ENCODE peak calls at places on chromosomes 5 and 9, in ten cellular contexts. B is HCT116, H is GM23338, Q is PC-9, O is MM.1S, G is GM23248, L is PC-3, S is hepatocyte, E is Karpas-422, I is SK-N-SH. Z is an unnamed sample. For H3K9me2, the result is how much of the 10 kb centered on the place peaks cover.

GRCh38 chr5:61625682-61626620 is 293.9 kb downstream of the ZSWIM6 start:
- DNase-seq in B (no peak), H (peak), Q (peak), O (peak), G (peak), L (no peak), S (peak), E (no peak), I (no peak), Z (no peak)

GRCh38 chr5:51185985-51186384 is 197.3 kb upstream of the ISL1 start:
- DNase-seq in B (no peak), H (peak), Q (no peak), O (no peak), G (no peak), L (no peak), S (no peak), E (no peak), I (peak), Z (no peak)

GRCh38 chr5:79827159-79827562 is 137.5 kb downstream of the CMYA5 start:
- DNase-seq in B (no peak), H (no peak), Q (no peak), O (no peak), G (no peak), L (no peak), S (no peak), E (no peak), I (no peak), Z (no peak)

GRCh38 chr5:43484049-43484849 is 584 bp upstream of the TMEM267 start:
- DNase-seq in B (peak), H (peak), Q (peak), O (peak), G (peak), L (peak), S (peak), E (peak), I (peak), Z (peak)

GRCh38 chr5:57686806-57687205 is 204.2 kb upstream of the ACTBL2 start:
- DNase-seq in B (no peak), H (no peak), Q (no peak), O (no peak), G (no peak), L (no peak), S (no peak), E (no peak), I (no peak), Z (no peak)

GRCh38 chr5:80156156-80156555 is 99.7 kb downstream of the SERINC5 start:
- DNase-seq in B (no peak), H (no peak), Q (no peak), O (no peak), G (no peak), L (no peak), S (no peak), E (no peak), I (no peak), Z (no peak)

GRCh38 chr9:111399772-111400563 is 69.9 kb upstream of the OR2K2 start:
- DNase-seq in B (peak), H (peak), Q (peak), O (peak), G (peak), L (peak), S (peak), E (peak), I (peak), Z (peak)

GRCh38 chr5:122937914-122938313 is 92.5 kb downstream of the SNX24 start:
- DNase-seq in B (no peak), H (peak), Q (no peak), O (no peak), G (no peak), L (no peak), S (no peak), E (no peak), I (no peak), Z (no peak)

GRCh38 chr5:151483647-151484046 is 36.2 kb downstream of the SLC36A1 start:
- DNase-seq in B (no peak), H (no peak), Q (no peak), O (no peak), G (no peak), L (no peak), S (no peak), E (no peak), I (peak), Z (no peak)

GRCh38 chr5:135235551-135236100 is 163.4 kb downstream of the MACROH2A1 start:
- DNase-seq in B (no peak), H (no peak), Q (no peak), O (no peak), G (no peak), L (no peak), S (no peak), E (no peak), I (no peak), Z (no peak)

GRCh38 chr9:130186839-130187522 is 14.8 kb downstream of the NCS1 start:
- DNase-seq in B (peak), H (peak), Q (peak), O (no peak), G (peak), L (peak), S (peak), E (no peak), I (peak), Z (no peak)

GRCh38 chr9:105639936-105640335 is 22.3 kb upstream of the TAL2 start:
- DNase-seq in B (no peak), H (no peak), Q (no peak), O (no peak), G (no peak), L (no peak), S (no peak), E (peak), I (no peak), Z (no peak)

GRCh38 chr5:142000709-142001484 is 11.9 kb downstream of the GNPDA1 start:
- DNase-seq in B (no peak), H (peak), Q (no peak), O (no peak), G (peak), L (peak), S (no peak), E (peak), I (no peak), Z (no peak)

GRCh38 chr5:56206126-56206525 is 27.0 kb downstream of the ANKRD55 start:
- DNase-seq in B (no peak), H (no peak), Q (no peak), O (no peak), G (peak), L (peak), S (no peak), E (no peak), I (no peak), Z (no peak)

GRCh38 chr5:73419414-73420390 is 28.9 kb downstream of the FOXD1 start:
- DNase-seq in B (no peak), H (peak), Q (no peak), O (no peak), G (peak), L (no peak), S (peak), E (no peak), I (peak), Z (no peak)

GRCh38 chr5:41334758-41335157 is 121.4 kb upstream of the C6 start:
- DNase-seq in B (no peak), H (peak), Q (no peak), O (no peak), G (peak), L (no peak), S (peak), E (no peak), I (no peak), Z (no peak)

GRCh38 chr5:39639618-39640078 is 214.9 kb upstream of the DAB2 start:
- DNase-seq in B (no peak), H (no peak), Q (no peak), O (no peak), G (peak), L (peak), S (no peak), E (no peak), I (no peak), Z (no peak)

GRCh38 chr9:111957856-111958631 is 61.4 kb downstream of the UGCG start:
- DNase-seq in B (no peak), H (no peak), Q (peak), O (no peak), G (peak), L (peak), S (peak), E (peak), I (no peak), Z (peak)

GRCh38 chr5:17381926-17382325 is 116.1 kb upstream of the TAF11L2 start:
- DNase-seq in B (no peak), H (no peak), Q (no peak), O (no peak), G (no peak), L (no peak), S (no peak), E (no peak), I (no peak), Z (peak)

GRCh38 chr9:20243866-20244647 is 378.2 kb downstream of the MLLT3 start:
- DNase-seq in B (no peak), H (no peak), Q (no peak), O (no peak), G (no peak), L (no peak), S (no peak), E (peak), I (peak), Z (no peak)

GRCh38 chr9:137045294-137046093 is 483 bp downstream of the NPDC1 start:
- DNase-seq in B (no peak), H (peak), Q (no peak), O (no peak), G (peak), L (peak), S (peak), E (no peak), I (peak), Z (no peak)

GRCh38 chr9:79353856-79354520 is 217.8 kb upstream of the TLE4 start:
- DNase-seq in B (no peak), H (no peak), Q (no peak), O (no peak), G (peak), L (peak), S (no peak), E (no peak), I (no peak), Z (no peak)

GRCh38 chr5:38935437-38935836 is 89.6 kb downstream of the OSMR start:
- DNase-seq in B (no peak), H (no peak), Q (no peak), O (no peak), G (no peak), L (no peak), S (no peak), E (no peak), I (no peak), Z (no peak)

GRCh38 chr9:6827370-6827949 is 69.7 kb downstream of the KDM4C start:
- DNase-seq in B (peak), H (peak), Q (no peak), O (peak), G (peak), L (peak), S (peak), E (peak), I (peak), Z (peak)

GRCh38 chr9:126614088-126614454 is 343 bp downstream of the LMX1B start:
- DNase-seq in B (no peak), H (peak), Q (no peak), O (no peak), G (no peak), L (no peak), S (no peak), E (no peak), I (peak), Z (no peak)

GRCh38 chr5:147949711-147950573 is 43.6 kb upstream of the C5orf46 start:
- DNase-seq in B (peak), H (peak), Q (no peak), O (peak), G (peak), L (peak), S (peak), E (peak), I (peak), Z (peak)

GRCh38 chr5:2508514-2508913 is 243.0 kb downstream of the IRX2 start:
- DNase-seq in B (no peak), H (no peak), Q (no peak), O (no peak), G (no peak), L (no peak), S (no peak), E (no peak), I (no peak), Z (no peak)

GRCh38 chr5:151901611-151902010 is 23.0 kb downstream of the GLRA1 start:
- DNase-seq in B (no peak), H (no peak), Q (no peak), O (no peak), G (no peak), L (no peak), S (no peak), E (no peak), I (no peak), Z (no peak)

GRCh38 chr5:116543501-116543900 is 31.1 kb downstream of the SEMA6A start:
- DNase-seq in B (no peak), H (no peak), Q (no peak), O (no peak), G (no peak), L (peak), S (no peak), E (no peak), I (no peak), Z (no peak)

GRCh38 chr5:134411546-134412266 is at the start of gene CDKN2AIPNL:
- DNase-seq in B (peak), H (peak), Q (peak), O (peak), G (peak), L (peak), S (peak), E (peak), I (peak), Z (peak)

GRCh38 chr9:84322830-84323229 is 17.7 kb downstream of the SLC28A3 start:
- DNase-seq in B (no peak), H (no peak), Q (no peak), O (no peak), G (peak), L (peak), S (no peak), E (no peak), I (no peak), Z (no peak)

GRCh38 chr5:174724484-174725260 is at the start of gene MSX2:
- DNase-seq in B (peak), H (peak), Q (no peak), O (no peak), G (peak), L (peak), S (peak), E (no peak), I (peak), Z (no peak)

GRCh38 chr5:148687427-148687826 is 33.1 kb upstream of the HTR4 start:
- DNase-seq in B (peak), H (peak), Q (peak), O (peak), G (peak), L (peak), S (peak), E (peak), I (no peak), Z (peak)

GRCh38 chr9:114889802-114890224 is 40.6 kb downstream of the TNFSF8 start:
- DNase-seq in B (no peak), H (no peak), Q (peak), O (peak), G (peak), L (peak), S (no peak), E (no peak), I (no peak), Z (peak)

GRCh38 chr5:103624035-103624461 is 61.5 kb upstream of the NUDT12 start:
- DNase-seq in B (no peak), H (no peak), Q (no peak), O (no peak), G (peak), L (peak), S (no peak), E (no peak), I (no peak), Z (no peak)

GRCh38 chr9:32596936-32597335 is 24.0 kb upstream of the NDUFB6 start:
- DNase-seq in B (no peak), H (no peak), Q (no peak), O (no peak), G (no peak), L (no peak), S (no peak), E (no peak), I (no peak), Z (no peak)
- H3K9me2 ChIP-seq in B (under half), H (under half), Q (under half), O (under half), G (under half), L (under half), S (under half), E (under half), I (under half), Z (under half)

GRCh38 chr9:16341176-16341575 is 529.3 kb downstream of the BNC2 start:
- DNase-seq in B (no peak), H (no peak), Q (no peak), O (no peak), G (peak), L (peak), S (no peak), E (no peak), I (no peak), Z (no peak)
- H3K27ac ChIP-seq in B (no peak), H (no peak), Q (no peak), O (no peak), G (peak), L (peak), S (no peak), E (no peak), I (peak), Z (no peak)

DNA sequence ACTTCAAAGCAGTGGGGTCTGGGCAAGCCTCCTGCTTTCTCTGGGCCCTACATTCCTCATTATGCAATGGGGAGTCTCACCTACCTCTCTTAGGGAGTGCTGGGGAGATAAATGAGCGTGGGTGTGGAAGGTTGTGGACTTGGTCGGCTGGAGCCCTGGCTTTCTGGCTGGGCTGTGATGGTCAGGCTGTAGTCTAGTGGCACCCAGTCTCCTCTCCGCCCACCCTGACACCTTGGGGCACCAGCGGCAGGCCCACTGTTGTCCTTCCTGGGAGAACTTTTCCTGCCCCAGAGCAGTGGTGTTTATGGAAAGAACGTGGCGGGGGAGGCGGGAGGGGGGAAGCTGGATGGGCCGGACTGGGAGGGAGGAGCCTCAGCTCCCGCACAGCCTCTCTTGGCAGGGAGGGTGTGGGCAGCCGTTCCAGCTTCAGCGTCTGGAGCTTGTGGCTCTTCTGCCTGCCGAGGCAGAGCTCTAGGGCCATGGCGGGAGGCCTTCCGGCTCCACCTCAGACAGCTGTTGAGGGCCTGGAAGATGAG is 4.1 kb downstream of the PTGS1 start:
- DNase-seq in B (no peak), H (peak), Q (no peak), O (no peak), G (peak), L (no peak), S (peak), E (no peak), I (peak), Z (no peak)
- H2AFZ ChIP-seq in B (no peak), H (peak), Q (no peak), O (no peak), G (peak), L (peak), S (peak), E (no peak), I (peak), Z (no peak)

GRCh38 chr9:3329361-3329760 is 196.4 kb downstream of the RFX3 start:
- DNase-seq in B (no peak), H (no peak), Q (no peak), O (no peak), G (peak), L (peak), S (no peak), E (no peak), I (no peak), Z (no peak)

GRCh38 chr9:3330792-3331420 is 194.9 kb downstream of the RFX3 start:
- DNase-seq in B (no peak), H (no peak), Q (no peak), O (no peak), G (peak), L (peak), S (no peak), E (no peak), I (no peak), Z (no peak)

GRCh38 chr9:3336951-3337350 is 188.8 kb downstream of the RFX3 start:
- DNase-seq in B (no peak), H (no peak), Q (no peak), O (no peak), G (no peak), L (no peak), S (no peak), E (no peak), I (no peak), Z (no peak)

GRCh38 chr9:3331801-3332200 is 194.0 kb downstream of the RFX3 start:
- DNase-seq in B (peak), H (peak), Q (no peak), O (no peak), G (no peak), L (peak), S (peak), E (no peak), I (peak), Z (peak)

DNA sequence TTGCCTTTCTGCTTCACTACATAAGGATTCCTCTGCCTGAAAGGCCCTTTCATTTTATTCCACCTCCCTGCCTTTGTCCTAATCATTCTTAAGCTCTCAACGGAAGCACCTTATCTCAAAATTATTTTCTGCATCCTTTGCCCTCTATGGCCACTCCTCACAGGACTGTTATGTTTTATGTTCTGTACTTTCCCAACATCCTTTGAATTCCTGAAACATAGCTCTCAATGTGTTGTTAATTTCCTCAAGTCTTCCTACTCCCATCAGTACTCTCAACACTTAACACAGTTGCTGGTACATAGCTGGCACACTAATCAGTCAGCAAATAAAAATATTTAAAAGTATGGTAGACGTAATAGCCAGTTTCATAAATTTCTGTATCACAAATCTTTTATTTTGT is 193.0 kb downstream of the RFX3 start:
- DNase-seq in B (no peak), H (no peak), Q (no peak), O (no peak), G (no peak), L (no peak), S (no peak), E (no peak), I (no peak), Z (no peak)
- H3K9me2 ChIP-seq in B (under half), H (under half), Q (under half), O (under half), G (under half), L (under half), S (under half), E (under half), I (under half), Z (under half)

GRCh38 chr5:127596501-127596900 is 52.4 kb upstream of the CTXN3 start:
- DNase-seq in B (no peak), H (no peak), Q (no peak), O (no peak), G (no peak), L (no peak), S (no peak), E (no peak), I (no peak), Z (no peak)
- H3K27ac ChIP-seq in B (no peak), H (no peak), Q (no peak), O (no peak), G (no peak), L (no peak), S (no peak), E (no peak), I (no peak), Z (no peak)

GRCh38 chr9:15509931-15510788 is 610 bp downstream of the PSIP1 start:
- DNase-seq in B (no peak), H (peak), Q (peak), O (peak), G (peak), L (no peak), S (peak), E (peak), I (peak), Z (peak)

GRCh38 chr9:15513335-15513734 is 2.6 kb upstream of the PSIP1 start:
- DNase-seq in B (peak), H (peak), Q (no peak), O (no peak), G (peak), L (peak), S (no peak), E (peak), I (peak), Z (peak)

GRCh38 chr9:15512889-15513288 is 2.1 kb upstream of the PSIP1 start:
- DNase-seq in B (no peak), H (peak), Q (no peak), O (no peak), G (no peak), L (no peak), S (no peak), E (no peak), I (no peak), Z (peak)

GRCh38 chr9:15510789-15511575 is at the start of gene PSIP1:
- DNase-seq in B (peak), H (peak), Q (peak), O (peak), G (peak), L (peak), S (peak), E (peak), I (peak), Z (peak)

GRCh38 chr9:15512204-15512603 is 1.4 kb upstream of the PSIP1 start:
- DNase-seq in B (no peak), H (peak), Q (no peak), O (no peak), G (no peak), L (peak), S (no peak), E (no peak), I (no peak), Z (peak)
- H2AFZ ChIP-seq in B (no peak), H (no peak), Q (no peak), O (no peak), G (peak), L (no peak), S (no peak), E (peak), I (peak), Z (peak)

GRCh38 chr9:5571629-5572232 is 57.2 kb upstream of the RIC1 start:
- DNase-seq in B (no peak), H (no peak), Q (no peak), O (no peak), G (no peak), L (no peak), S (no peak), E (no peak), I (no peak), Z (no peak)
- H3K9me2 ChIP-seq in B (under half), H (under half), Q (under half), O (under half), G (under half), L (under half), S (under half), E (under half), I (under half), Z (under half)

GRCh38 chr5:156326718-156327259 is at the start of gene SGCD:
- DNase-seq in B (no peak), H (peak), Q (no peak), O (no peak), G (peak), L (no peak), S (peak), E (no peak), I (peak), Z (no peak)
- H3K27ac ChIP-seq in B (no peak), H (no peak), Q (no peak), O (no peak), G (peak), L (no peak), S (peak), E (no peak), I (peak), Z (no peak)